ENCODE peak calls at places on chromosomes 11 and 22, in ten cellular contexts. B, N, E, J, W, X, H, P, F and G are unnamed samples.

GRCh38 chr11:133366088-133366487 is 166.2 kb downstream of the OPCML start:
- DNase-seq in X (no peak), P (no peak), N (no peak), F (no peak), J (no peak), H (no peak), B (no peak), W (no peak), E (no peak), G (no peak)

GRCh38 chr11:10623797-10624761 is 55.6 kb upstream of the LYVE1 start:
- DNase-seq in X (no peak), B (no peak), H (peak), J (no peak), N (no peak), E (peak), P (no peak), W (peak), F (peak), G (peak)

GRCh38 chr11:135033545-135033944 is 621.5 kb upstream of the B3GAT1 start:
- DNase-seq in F (no peak), B (no peak), J (no peak), H (no peak), N (no peak), E (no peak), X (no peak), W (peak), P (no peak), G (peak)

GRCh38 chr11:29159552-29160465 is 857.0 kb downstream of the KCNA4 start:
- DNase-seq in J (peak), X (peak), H (peak), F (peak), N (peak), B (no peak), P (no peak), E (peak), W (peak), G (peak)

GRCh38 chr11:117096140-117096972 is 1.9 kb downstream of the SIK3 start:
- DNase-seq in F (peak), J (no peak), E (peak), B (no peak), W (no peak), X (no peak), H (no peak), N (no peak), P (no peak), G (peak)

GRCh38 chr11:95505927-95506426 is 275.0 kb upstream of the SESN3 start:
- DNase-seq in E (no peak), P (no peak), X (no peak), B (no peak), W (peak), F (no peak), H (peak), J (peak), N (no peak), G (no peak)

GRCh38 chr11:75317446-75318122 is 33.9 kb downstream of the ARRB1 start:
- DNase-seq in E (no peak), F (no peak), P (no peak), N (no peak), H (no peak), B (peak), X (no peak), W (no peak), J (no peak), G (no peak)

GRCh38 chr11:12826441-12826840 is 152.2 kb downstream of the TEAD1 start:
- DNase-seq in B (no peak), J (no peak), W (no peak), E (no peak), P (no peak), X (no peak), H (no peak), F (no peak), N (no peak), G (no peak)

GRCh38 chr11:71298761-71299181 is 46.4 kb upstream of the SHANK2 start:
- DNase-seq in F (no peak), B (no peak), E (no peak), J (no peak), H (no peak), P (peak), W (no peak), X (no peak), N (peak), G (no peak)

GRCh38 chr11:46348986-46349401 is 1.7 kb downstream of the DGKZ start:
- DNase-seq in H (no peak), B (no peak), X (no peak), W (no peak), E (peak), N (no peak), F (peak), P (no peak), J (no peak), G (no peak)

GRCh38 chr22:47550524-47551437 is 788.3 kb downstream of the TBC1D22A start:
- DNase-seq in X (no peak), P (peak), J (no peak), H (no peak), B (peak), W (no peak), F (no peak), E (no peak), N (peak), G (no peak)

GRCh38 chr11:68372114-68372513 is 59.7 kb downstream of the LRP5 start:
- DNase-seq in P (no peak), F (no peak), B (peak), N (no peak), E (no peak), J (no peak), W (no peak), H (no peak), X (no peak), G (no peak)

GRCh38 chr11:130165601-130166456 is 6.2 kb downstream of the ST14 start:
- DNase-seq in E (peak), B (no peak), W (no peak), H (no peak), P (no peak), F (no peak), J (no peak), X (no peak), N (no peak), G (no peak)

GRCh38 chr11:19806251-19806650 is 93.6 kb downstream of the NAV2 start:
- DNase-seq in N (no peak), W (no peak), F (no peak), P (no peak), J (no peak), E (no peak), H (no peak), B (no peak), X (no peak), G (no peak)

GRCh38 chr11:32353884-32354283 is 81.5 kb downstream of the WT1 start:
- DNase-seq in J (no peak), P (no peak), B (no peak), W (no peak), H (no peak), E (no peak), F (no peak), X (no peak), N (no peak), G (no peak)

GRCh38 chr11:124143034-124143433 is 27.8 kb downstream of the VWA5A start:
- DNase-seq in B (no peak), H (no peak), W (no peak), E (no peak), J (no peak), N (no peak), F (no peak), P (no peak), X (no peak), G (no peak)

GRCh38 chr11:104728927-104729326 is 169.3 kb downstream of the CASP12 start:
- DNase-seq in P (no peak), X (no peak), B (no peak), W (no peak), F (no peak), H (no peak), J (no peak), N (no peak), E (no peak), G (no peak)

GRCh38 chr11:33694346-33695050 is 6.1 kb downstream of the C11orf91 start:
- DNase-seq in P (no peak), J (no peak), F (no peak), B (no peak), N (no peak), W (no peak), X (no peak), H (no peak), E (peak), G (no peak)

GRCh38 chr11:17313349-17314231 is 37.1 kb downstream of the NUCB2 start:
- DNase-seq in X (no peak), E (no peak), N (no peak), F (no peak), H (no peak), J (no peak), P (no peak), B (no peak), W (no peak), G (no peak)

GRCh38 chr11:110096369-110096976 is 3.3 kb downstream of the ZC3H12C start:
- DNase-seq in W (no peak), J (no peak), N (no peak), X (no peak), H (no peak), E (no peak), P (no peak), F (no peak), B (no peak), G (no peak)

GRCh38 chr11:34262601-34263081 is 95.2 kb downstream of the ABTB2 start:
- DNase-seq in H (no peak), P (no peak), N (no peak), B (no peak), E (no peak), J (no peak), X (no peak), F (no peak), W (no peak), G (no peak)

GRCh38 chr11:9533053-9533452 is 40.4 kb upstream of the WEE1 start:
- DNase-seq in J (no peak), N (no peak), F (no peak), W (no peak), X (no peak), B (no peak), P (no peak), E (no peak), H (no peak), G (no peak)

GRCh38 chr22:36340621-36341020 is 47.1 kb downstream of the MYH9 start:
- DNase-seq in X (no peak), W (no peak), E (no peak), J (no peak), P (no peak), B (no peak), N (peak), F (no peak), H (no peak), G (peak)

GRCh38 chr11:72812604-72812967 is 1.6 kb upstream of the ATG16L2 start:
- DNase-seq in X (no peak), N (no peak), H (no peak), J (no peak), W (no peak), B (peak), P (no peak), E (peak), F (peak), G (no peak)

GRCh38 chr11:111395081-111395480 is 16.0 kb upstream of the POU2AF1 start:
- DNase-seq in F (peak), J (no peak), E (no peak), N (peak), P (no peak), H (no peak), B (no peak), X (no peak), W (no peak), G (no peak)

GRCh38 chr11:69943066-69943465 is 123.8 kb upstream of the FGF3 start:
- DNase-seq in H (no peak), N (peak), F (no peak), P (no peak), J (no peak), X (no peak), E (no peak), W (no peak), B (peak), G (peak)

DNA sequence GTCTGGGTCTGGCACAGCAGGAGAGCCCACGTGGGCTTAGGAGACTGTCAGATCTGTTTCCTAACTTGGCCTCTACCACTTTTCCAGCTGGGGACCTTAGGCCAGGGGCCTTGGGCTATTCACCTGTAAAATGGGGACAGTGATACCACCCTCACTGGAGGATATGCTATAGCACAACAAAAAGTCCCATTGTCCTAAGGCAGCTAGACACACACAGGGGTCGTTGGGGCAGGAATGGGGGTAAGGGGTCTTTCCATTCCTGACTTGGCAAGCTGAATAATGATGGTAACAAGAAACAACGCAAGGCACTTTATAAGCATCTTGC is 2.6 kb upstream of the SH3BP1 start:
- DNase-seq in J (no peak), X (no peak), B (no peak), E (no peak), F (no peak), H (no peak), P (no peak), W (no peak), N (no peak), G (no peak)
- H3K4me3 ChIP-seq in J (no peak), X (no peak), B (no peak), E (no peak), F (no peak), H (no peak), P (no peak), W (no peak), N (no peak), G (no peak)

GRCh38 chr11:8283510-8284272 is 20.0 kb upstream of the LMO1 start:
- DNase-seq in F (no peak), E (no peak), J (no peak), P (peak), X (no peak), H (no peak), W (no peak), N (no peak), B (peak), G (no peak)
- H3K4me3 ChIP-seq in F (no peak), E (no peak), J (no peak), P (no peak), X (no peak), H (no peak), W (no peak), N (peak), B (no peak), G (no peak)

GRCh38 chr22:20933910-20934309 is 16.7 kb downstream of the CRKL start:
- DNase-seq in B (peak), F (no peak), H (no peak), P (no peak), X (no peak), J (no peak), W (no peak), N (no peak), E (no peak), G (no peak)
- H3K4me3 ChIP-seq in B (no peak), F (no peak), H (no peak), P (no peak), X (no peak), J (no peak), W (no peak), N (no peak), E (no peak), G (no peak)

GRCh38 chr22:46010951-46011626 is 34.1 kb upstream of the WNT7B start:
- DNase-seq in N (peak), E (no peak), W (peak), B (peak), J (no peak), X (no peak), P (no peak), H (no peak), F (no peak), G (no peak)

GRCh38 chr22:46011627-46012181 is 34.7 kb upstream of the WNT7B start:
- DNase-seq in X (no peak), E (no peak), W (no peak), F (no peak), J (no peak), B (peak), P (no peak), N (no peak), H (no peak), G (no peak)

GRCh38 chr22:46013460-46014416 is 36.8 kb upstream of the WNT7B start:
- DNase-seq in P (peak), J (peak), N (peak), E (peak), B (peak), H (peak), F (peak), W (peak), X (peak), G (peak)

GRCh38 chr22:46012182-46012880 is 35.4 kb upstream of the WNT7B start:
- DNase-seq in P (no peak), H (no peak), F (no peak), W (no peak), N (no peak), E (no peak), J (no peak), B (peak), X (no peak), G (no peak)

DNA sequence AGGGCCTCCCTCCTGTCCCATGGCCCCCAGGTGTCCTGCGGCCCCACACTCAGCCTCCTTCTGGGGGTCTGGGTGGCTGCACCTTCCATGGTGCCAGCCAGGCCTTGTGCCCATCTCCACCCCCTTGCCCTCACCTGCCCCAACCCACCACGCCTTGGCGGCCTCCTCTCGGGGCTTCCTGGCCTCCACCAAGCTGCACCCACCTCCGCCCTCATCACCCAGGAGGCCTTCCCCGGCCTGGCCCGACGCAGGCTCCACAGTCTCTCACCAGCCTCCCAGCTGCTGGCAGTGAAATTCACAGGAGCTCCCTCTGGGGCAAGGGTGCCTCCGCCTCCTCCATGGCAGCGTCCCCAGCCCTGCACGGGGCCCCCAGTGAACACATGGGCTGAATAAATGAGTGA is 35.9 kb upstream of the WNT7B start:
- DNase-seq in J (no peak), E (no peak), W (no peak), P (no peak), N (no peak), X (no peak), F (no peak), H (no peak), B (peak), G (no peak)
- H3K4me3 ChIP-seq in J (no peak), E (peak), W (no peak), P (peak), N (peak), X (no peak), F (peak), H (no peak), B (no peak), G (peak)

GRCh38 chr22:24431309-24432034 is 4.1 kb downstream of the ADORA2A start:
- DNase-seq in W (no peak), B (peak), H (no peak), E (no peak), X (no peak), P (no peak), N (no peak), F (no peak), J (no peak), G (no peak)

GRCh38 chr22:24430431-24431308 is 3.3 kb downstream of the ADORA2A start:
- DNase-seq in E (no peak), F (no peak), X (no peak), H (no peak), W (no peak), J (no peak), N (no peak), B (peak), P (no peak), G (no peak)

GRCh38 chr22:24428751-24429410 is 1.5 kb downstream of the ADORA2A start:
- DNase-seq in W (no peak), E (peak), F (no peak), B (peak), P (no peak), J (no peak), X (no peak), N (no peak), H (no peak), G (no peak)

GRCh38 chr22:24427500-24428164 is at the start of gene ADORA2A:
- DNase-seq in H (no peak), F (peak), W (no peak), X (no peak), J (no peak), B (no peak), N (peak), P (no peak), E (peak), G (no peak)

DNA sequence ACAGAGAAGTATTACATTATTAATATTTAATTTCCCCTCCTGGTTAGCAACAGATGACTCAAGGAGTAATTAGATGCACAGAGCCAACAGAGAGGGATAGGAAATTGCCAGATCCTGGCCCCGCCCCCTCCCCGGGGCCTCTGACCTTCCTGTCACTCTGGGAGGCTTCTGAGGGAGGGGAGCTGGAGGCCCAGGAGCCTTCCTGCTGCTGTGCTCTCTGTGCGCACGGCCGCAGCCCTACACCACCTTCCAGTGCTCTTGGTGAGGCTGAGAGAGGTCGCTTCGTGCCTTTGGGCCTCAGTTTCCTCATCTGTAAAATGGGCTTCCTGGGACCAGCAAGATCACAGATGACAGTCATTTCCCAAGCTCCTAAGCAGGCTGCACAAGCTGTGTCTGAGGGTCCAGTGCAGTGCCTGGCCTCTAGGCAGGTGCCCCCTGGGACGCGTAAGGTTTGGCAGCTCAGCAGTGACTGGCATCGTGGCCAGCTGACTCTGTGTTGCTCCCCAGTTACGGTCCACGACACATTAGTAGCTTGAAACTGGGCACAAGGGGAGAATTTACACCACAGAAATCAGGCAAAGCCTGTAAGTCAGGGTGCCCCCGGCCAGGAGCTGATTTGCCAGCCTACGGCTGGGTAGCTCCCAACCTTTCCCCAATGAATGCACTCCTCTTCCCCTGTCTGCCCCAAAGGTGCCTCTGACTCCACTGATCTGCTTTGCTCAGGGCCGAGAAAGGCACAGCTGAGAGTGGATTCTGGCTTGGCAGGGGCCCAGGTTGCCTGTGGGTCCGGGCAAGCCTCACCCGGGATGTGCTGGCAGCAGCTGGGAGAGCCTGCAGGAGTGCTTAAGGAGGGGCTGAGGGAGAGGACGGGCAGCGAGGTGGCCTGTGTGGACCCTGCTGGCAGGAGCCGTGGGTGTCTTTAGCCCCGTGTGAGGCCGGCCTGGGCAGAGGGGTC is 2.3 kb downstream of the ADORA2A start:
- DNase-seq in H (peak), P (no peak), F (peak), N (peak), X (no peak), E (peak), W (peak), B (peak), J (no peak), G (no peak)
- H3K4me3 ChIP-seq in H (no peak), P (no peak), F (peak), N (no peak), X (no peak), E (peak), W (no peak), B (no peak), J (no peak), G (no peak)